ENCODE peak calls at places on chromosomes 11 and 22, in six cellular contexts. One of them, this sample, is unnamed.

GRCh38 chr22:41300661-41301060 is 664 bp upstream of the ZC3H7B start:
- DNase-seq in uterus: no peak
- DNase-seq in KBM-7: no peak
- DNase-seq in upper lobe of right lung: no peak
- DNase-seq in LoVo: no peak
- DNase-seq in left cardiac atrium: no peak
- DNase-seq in this sample: no peak

GRCh38 chr11:68651208-68651984 is 32.9 kb upstream of the GAL start:
- DNase-seq in uterus: no peak
- DNase-seq in KBM-7: peak; percentile 3
- DNase-seq in upper lobe of right lung: no peak
- DNase-seq in LoVo: no peak
- DNase-seq in left cardiac atrium: no peak
- DNase-seq in this sample: peak; percentile 12

GRCh38 chr11:65422633-65423515 is at the start of gene NEAT1:
- DNase-seq in uterus: peak; percentile 96
- DNase-seq in KBM-7: peak; percentile 90
- DNase-seq in upper lobe of right lung: peak; percentile 96
- DNase-seq in LoVo: peak; percentile 79
- DNase-seq in left cardiac atrium: peak; percentile 95
- DNase-seq in this sample: peak; percentile 95

GRCh38 chr11:44689265-44689664 is 37.5 kb upstream of the TSPAN18 start:
- DNase-seq in uterus: no peak
- DNase-seq in KBM-7: no peak
- DNase-seq in upper lobe of right lung: no peak
- DNase-seq in LoVo: no peak
- DNase-seq in left cardiac atrium: no peak
- DNase-seq in this sample: no peak

GRCh38 chr11:818396-819128 is at the start of gene PNPLA2:
- DNase-seq in uterus: peak; percentile 61
- DNase-seq in KBM-7: no peak
- DNase-seq in upper lobe of right lung: peak; percentile 83
- DNase-seq in LoVo: no peak
- DNase-seq in left cardiac atrium: no peak
- DNase-seq in this sample: no peak

GRCh38 chr11:107849791-107850190 is 8.8 kb downstream of the SLC35F2 start:
- DNase-seq in uterus: no peak
- DNase-seq in KBM-7: peak; percentile 77
- DNase-seq in upper lobe of right lung: no peak
- DNase-seq in LoVo: no peak
- DNase-seq in left cardiac atrium: no peak
- DNase-seq in this sample: no peak

GRCh38 chr22:33726294-33726711 is 194.0 kb downstream of the LARGE1 start:
- DNase-seq in uterus: peak; percentile 27
- DNase-seq in KBM-7: no peak
- DNase-seq in upper lobe of right lung: no peak
- DNase-seq in LoVo: peak; percentile 44
- DNase-seq in left cardiac atrium: no peak
- DNase-seq in this sample: no peak

GRCh38 chr22:30435674-30436126 is 10.1 kb downstream of the MTFP1 start:
- DNase-seq in uterus: peak; percentile 24
- DNase-seq in KBM-7: no peak
- DNase-seq in upper lobe of right lung: no peak
- DNase-seq in LoVo: no peak
- DNase-seq in left cardiac atrium: peak; percentile 40
- DNase-seq in this sample: peak; percentile 21

GRCh38 chr22:37887610-37888378 is 18.3 kb upstream of the MICALL1 start:
- DNase-seq in uterus: peak; percentile 76
- DNase-seq in KBM-7: no peak
- DNase-seq in upper lobe of right lung: no peak
- DNase-seq in LoVo: no peak
- DNase-seq in left cardiac atrium: no peak
- DNase-seq in this sample: peak; percentile 70

GRCh38 chr11:28657378-28658030 is 549.3 kb downstream of the METTL15 start:
- DNase-seq in uterus: no peak
- DNase-seq in KBM-7: no peak
- DNase-seq in upper lobe of right lung: no peak
- DNase-seq in LoVo: no peak
- DNase-seq in left cardiac atrium: no peak
- DNase-seq in this sample: no peak

GRCh38 chr22:22099833-22100812 is 117.5 kb upstream of the TOP3B start:
- DNase-seq in uterus: no peak
- DNase-seq in KBM-7: no peak
- DNase-seq in upper lobe of right lung: no peak
- DNase-seq in LoVo: no peak
- DNase-seq in left cardiac atrium: no peak
- DNase-seq in this sample: peak; percentile 12

GRCh38 chr11:111841370-111842053 is 29.9 kb downstream of the ALG9 start:
- DNase-seq in uterus: peak; percentile 87
- DNase-seq in KBM-7: peak; percentile 78
- DNase-seq in upper lobe of right lung: peak; percentile 86
- DNase-seq in LoVo: peak; percentile 79
- DNase-seq in left cardiac atrium: peak; percentile 91
- DNase-seq in this sample: peak; percentile 86

GRCh38 chr11:47001666-47002285 is 65.2 kb downstream of the CSTPP1 start:
- DNase-seq in uterus: no peak
- DNase-seq in KBM-7: no peak
- DNase-seq in upper lobe of right lung: no peak
- DNase-seq in LoVo: no peak
- DNase-seq in left cardiac atrium: no peak
- DNase-seq in this sample: no peak

GRCh38 chr11:78365381-78365792 is 52.2 kb downstream of the GAB2 start:
- DNase-seq in uterus: no peak
- DNase-seq in KBM-7: no peak
- DNase-seq in upper lobe of right lung: no peak
- DNase-seq in LoVo: peak; percentile 77
- DNase-seq in left cardiac atrium: no peak
- DNase-seq in this sample: no peak

GRCh38 chr11:108369064-108369463 is 98.3 kb downstream of the C11orf65 start:
- DNase-seq in uterus: no peak
- DNase-seq in KBM-7: no peak
- DNase-seq in upper lobe of right lung: no peak
- DNase-seq in LoVo: no peak
- DNase-seq in left cardiac atrium: no peak
- DNase-seq in this sample: no peak

GRCh38 chr11:33773399-33774355 is 643 bp downstream of the FBXO3 start:
- DNase-seq in uterus: no peak
- DNase-seq in KBM-7: peak; percentile 38
- DNase-seq in upper lobe of right lung: no peak
- DNase-seq in LoVo: no peak
- DNase-seq in left cardiac atrium: peak; percentile 30
- DNase-seq in this sample: no peak

GRCh38 chr22:36971305-36971704 is 47.9 kb downstream of the TST start:
- DNase-seq in uterus: peak; percentile 27
- DNase-seq in KBM-7: no peak
- DNase-seq in upper lobe of right lung: no peak
- DNase-seq in LoVo: no peak
- DNase-seq in left cardiac atrium: no peak
- DNase-seq in this sample: no peak

GRCh38 chr11:50298182-50298988 is 265.7 kb downstream of the OR4C45 start:
- DNase-seq in uterus: no peak
- DNase-seq in KBM-7: no peak
- DNase-seq in upper lobe of right lung: no peak
- DNase-seq in LoVo: no peak
- DNase-seq in left cardiac atrium: no peak
- DNase-seq in this sample: no peak

GRCh38 chr11:104846216-104846615 is 52.0 kb downstream of the CASP12 start:
- DNase-seq in uterus: no peak
- DNase-seq in KBM-7: no peak
- DNase-seq in upper lobe of right lung: no peak
- DNase-seq in LoVo: no peak
- DNase-seq in left cardiac atrium: no peak
- DNase-seq in this sample: no peak

GRCh38 chr11:125070699-125071254 is 7.7 kb downstream of the SLC37A2 start:
- DNase-seq in uterus: peak; percentile 36
- DNase-seq in KBM-7: peak; percentile 92
- DNase-seq in upper lobe of right lung: peak; percentile 89
- DNase-seq in LoVo: peak; percentile 56
- DNase-seq in left cardiac atrium: peak; percentile 78
- DNase-seq in this sample: peak; percentile 40

GRCh38 chr11:20962581-20962980 is 293.2 kb downstream of the NELL1 start:
- DNase-seq in uterus: no peak
- DNase-seq in KBM-7: no peak
- DNase-seq in upper lobe of right lung: no peak
- DNase-seq in LoVo: no peak
- DNase-seq in left cardiac atrium: no peak
- DNase-seq in this sample: no peak

GRCh38 chr11:130478204-130478701 is 29.8 kb downstream of the ADAMTS15 start:
- DNase-seq in uterus: peak; percentile 86
- DNase-seq in KBM-7: no peak
- DNase-seq in upper lobe of right lung: no peak
- DNase-seq in LoVo: peak; percentile 36
- DNase-seq in left cardiac atrium: peak; percentile 86
- DNase-seq in this sample: peak; percentile 74

GRCh38 chr11:123065634-123066033 is 3.7 kb upstream of the HSPA8 start:
- DNase-seq in uterus: no peak
- DNase-seq in KBM-7: no peak
- DNase-seq in upper lobe of right lung: no peak
- DNase-seq in LoVo: no peak
- DNase-seq in left cardiac atrium: no peak
- DNase-seq in this sample: no peak